ENCODE peak calls at places on chromosome 13, in four cellular contexts. One of them, this sample, is unnamed.

GRCh38 chr13:103976371-103976770 is 910.2 kb upstream of the SLC10A2 start:
- DNase-seq in A549: no peak
- DNase-seq in K562: no peak
- DNase-seq in GM12878: no peak
- DNase-seq in this sample: no peak

GRCh38 chr13:24386816-24387708 is 77.7 kb downstream of the C1QTNF9 start:
- DNase-seq in A549: no peak
- DNase-seq in K562: no peak
- DNase-seq in GM12878: no peak
- DNase-seq in this sample: no peak

GRCh38 chr13:113915012-113915763 is 51.3 kb upstream of the GAS6 start:
- DNase-seq in A549: no peak
- DNase-seq in K562: no peak
- DNase-seq in GM12878: no peak
- DNase-seq in this sample: no peak

GRCh38 chr13:109645831-109646230 is 140.6 kb downstream of the IRS2 start:
- DNase-seq in A549: no peak
- DNase-seq in K562: no peak
- DNase-seq in GM12878: no peak
- DNase-seq in this sample: no peak

GRCh38 chr13:50866817-50867640 is 23.5 kb upstream of the DLEU7 start:
- DNase-seq in A549: no peak
- DNase-seq in K562: no peak
- DNase-seq in GM12878: no peak
- DNase-seq in this sample: no peak

GRCh38 chr13:43682698-43683097 is 104.1 kb downstream of the ENOX1 start:
- DNase-seq in A549: no peak
- DNase-seq in K562: no peak
- DNase-seq in GM12878: no peak
- DNase-seq in this sample: no peak

GRCh38 chr13:45328661-45329105 is 12.3 kb downstream of the TPT1 start:
- DNase-seq in A549: no peak
- DNase-seq in K562: no peak
- DNase-seq in GM12878: no peak
- DNase-seq in this sample: no peak

GRCh38 chr13:28714651-28715050 is 4.1 kb downstream of the SLC46A3 start:
- DNase-seq in A549: no peak
- DNase-seq in K562: no peak
- DNase-seq in GM12878: no peak
- DNase-seq in this sample: no peak

GRCh38 chr13:50627111-50627510 is 216.4 kb downstream of the DLEU7 start:
- DNase-seq in A549: no peak
- DNase-seq in K562: no peak
- DNase-seq in GM12878: no peak
- DNase-seq in this sample: no peak

GRCh38 chr13:24085662-24086061 is 74.9 kb upstream of the SPATA13 start:
- DNase-seq in A549: no peak
- DNase-seq in K562: no peak
- DNase-seq in GM12878: no peak
- DNase-seq in this sample: no peak

GRCh38 chr13:23748591-23748990 is 140.6 kb downstream of the MIPEP start:
- DNase-seq in A549: no peak
- DNase-seq in K562: no peak
- DNase-seq in GM12878: no peak
- DNase-seq in this sample: peak

GRCh38 chr13:113928701-113929627 is 44.9 kb downstream of the C13orf46 start:
- DNase-seq in A549: no peak
- DNase-seq in K562: no peak
- DNase-seq in GM12878: no peak
- DNase-seq in this sample: peak

GRCh38 chr13:112928958-112929777 is 39.8 kb upstream of the MCF2L start:
- DNase-seq in A549: no peak
- DNase-seq in K562: no peak
- DNase-seq in GM12878: no peak
- DNase-seq in this sample: peak

GRCh38 chr13:46622918-46623256 is 69.9 kb downstream of the LRCH1 start:
- DNase-seq in A549: no peak
- DNase-seq in K562: no peak
- DNase-seq in GM12878: no peak
- DNase-seq in this sample: peak

GRCh38 chr13:44809152-44809551 is 180.1 kb downstream of the NUFIP1 start:
- DNase-seq in A549: no peak
- DNase-seq in K562: no peak
- DNase-seq in GM12878: no peak
- DNase-seq in this sample: no peak

GRCh38 chr13:77872995-77873394 is 45.6 kb downstream of the EDNRB start:
- DNase-seq in A549: no peak
- DNase-seq in K562: no peak
- DNase-seq in GM12878: no peak
- DNase-seq in this sample: no peak

GRCh38 chr13:111210945-111211469 is 95.9 kb downstream of the ARHGEF7 start:
- DNase-seq in A549: no peak
- DNase-seq in K562: no peak
- DNase-seq in GM12878: no peak
- DNase-seq in this sample: no peak

GRCh38 chr13:68368922-68369321 is 1138.8 kb upstream of the PCDH9 start:
- DNase-seq in A549: no peak
- DNase-seq in K562: no peak
- DNase-seq in GM12878: no peak
- DNase-seq in this sample: no peak

GRCh38 chr13:113209880-113210421 is 538 bp downstream of the CUL4A start:
- DNase-seq in A549: peak
- DNase-seq in K562: no peak
- DNase-seq in GM12878: no peak
- DNase-seq in this sample: peak

GRCh38 chr13:92896842-92897241 is 329.8 kb upstream of the GPC6 start:
- DNase-seq in A549: peak
- DNase-seq in K562: no peak
- DNase-seq in GM12878: no peak
- DNase-seq in this sample: peak

GRCh38 chr13:92994056-92994455 is 232.6 kb upstream of the GPC6 start:
- DNase-seq in A549: no peak
- DNase-seq in K562: no peak
- DNase-seq in GM12878: no peak
- DNase-seq in this sample: no peak

GRCh38 chr13:113433391-113433916 is 19.8 kb downstream of the ADPRHL1 start:
- DNase-seq in A549: no peak
- DNase-seq in K562: no peak
- DNase-seq in GM12878: no peak
- DNase-seq in this sample: no peak

GRCh38 chr13:48448963-48449614 is 36.2 kb upstream of the LPAR6 start:
- DNase-seq in A549: no peak
- DNase-seq in K562: no peak
- DNase-seq in GM12878: no peak
- DNase-seq in this sample: no peak

GRCh38 chr13:25046274-25046984 is 49.5 kb upstream of the PABPC3 start:
- DNase-seq in A549: no peak
- DNase-seq in K562: no peak
- DNase-seq in GM12878: no peak
- DNase-seq in this sample: peak

GRCh38 chr13:75689686-75690085 is 53.6 kb downstream of the LMO7 start:
- DNase-seq in A549: no peak
- DNase-seq in K562: no peak
- DNase-seq in GM12878: no peak
- DNase-seq in this sample: no peak

GRCh38 chr13:30143671-30144400 is 163.5 kb downstream of the KATNAL1 start:
- DNase-seq in A549: no peak
- DNase-seq in K562: no peak
- DNase-seq in GM12878: no peak
- DNase-seq in this sample: no peak

GRCh38 chr13:80037505-80037888 is 303.4 kb downstream of the SPRY2 start:
- DNase-seq in A549: peak
- DNase-seq in K562: no peak
- DNase-seq in GM12878: no peak
- DNase-seq in this sample: no peak

GRCh38 chr13:23848019-23848418 is 41.2 kb downstream of the MIPEP start:
- DNase-seq in A549: no peak
- DNase-seq in K562: no peak
- DNase-seq in GM12878: no peak
- DNase-seq in this sample: peak

GRCh38 chr13:79647518-79647917 is 166.6 kb downstream of the NDFIP2 start:
- DNase-seq in A549: no peak
- DNase-seq in K562: no peak
- DNase-seq in GM12878: no peak
- DNase-seq in this sample: peak

GRCh38 chr13:94667190-94667589 is 45.2 kb downstream of the SOX21 start:
- DNase-seq in A549: no peak
- DNase-seq in K562: no peak
- DNase-seq in GM12878: no peak
- DNase-seq in this sample: no peak

GRCh38 chr13:51282322-51282721 is 57.2 kb upstream of the SERPINE3 start:
- DNase-seq in A549: no peak
- DNase-seq in K562: no peak
- DNase-seq in GM12878: no peak
- DNase-seq in this sample: no peak

GRCh38 chr13:42076309-42076713 is 27.9 kb downstream of the DGKH start:
- DNase-seq in A549: no peak
- DNase-seq in K562: no peak
- DNase-seq in GM12878: no peak
- DNase-seq in this sample: no peak

DNA sequence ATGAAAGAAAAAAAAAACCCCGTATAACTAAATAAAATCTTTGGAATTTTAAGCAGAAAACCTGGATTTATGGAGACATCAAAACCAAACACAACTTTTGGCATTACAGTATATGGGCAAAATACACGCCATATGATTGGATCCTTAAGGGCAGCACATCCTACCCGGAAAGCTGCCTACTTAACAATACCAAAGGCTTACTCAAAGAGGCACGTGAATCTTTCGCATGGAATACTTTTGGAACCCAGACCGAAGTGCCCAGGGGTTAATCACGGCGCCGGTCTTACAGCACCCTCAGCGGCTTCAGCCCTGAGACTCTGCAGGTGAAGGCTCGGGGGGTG is 385 bp downstream of the CCDC169 start:
- DNase-seq in A549: peak
- DNase-seq in K562: peak
- DNase-seq in GM12878: no peak
- DNase-seq in this sample: no peak
- TF ChIP-seq RCOR1 in A549: no peak
- TF ChIP-seq RCOR1 in K562: no peak
- TF ChIP-seq RCOR1 in GM12878: no peak
- TF ChIP-seq RCOR1 in this sample: no peak

GRCh38 chr13:31749929-31750328 is 10.6 kb downstream of the RXFP2 start:
- DNase-seq in A549: no peak
- DNase-seq in K562: no peak
- DNase-seq in GM12878: no peak
- DNase-seq in this sample: no peak

GRCh38 chr13:31755211-31755610 is 15.9 kb downstream of the RXFP2 start:
- DNase-seq in A549: no peak
- DNase-seq in K562: no peak
- DNase-seq in GM12878: no peak
- DNase-seq in this sample: no peak

GRCh38 chr13:31756346-31756745 is 17.0 kb downstream of the RXFP2 start:
- DNase-seq in A549: no peak
- DNase-seq in K562: no peak
- DNase-seq in GM12878: no peak
- DNase-seq in this sample: no peak

GRCh38 chr13:31755803-31756212 is 16.5 kb downstream of the RXFP2 start:
- DNase-seq in A549: no peak
- DNase-seq in K562: no peak
- DNase-seq in GM12878: no peak
- DNase-seq in this sample: no peak
- TF ChIP-seq CHD2 in A549: no peak
- TF ChIP-seq CHD2 in K562: no peak
- TF ChIP-seq CHD2 in GM12878: no peak
- TF ChIP-seq CHD2 in this sample: no peak

GRCh38 chr13:98975822-98976261 is 2.0 kb downstream of the DOCK9 start:
- DNase-seq in A549: no peak
- DNase-seq in K562: peak
- DNase-seq in GM12878: no peak
- DNase-seq in this sample: no peak
- H3K4me3 ChIP-seq in A549: no peak
- H3K4me3 ChIP-seq in K562: no peak
- H3K4me3 ChIP-seq in GM12878: no peak
- H3K4me3 ChIP-seq in this sample: no peak

GRCh38 chr13:35309711-35310110 is 166.8 kb downstream of the MAB21L1 start:
- DNase-seq in A549: no peak
- DNase-seq in K562: no peak
- DNase-seq in GM12878: no peak
- DNase-seq in this sample: no peak
- TF ChIP-seq RCOR1 in A549: no peak
- TF ChIP-seq RCOR1 in K562: no peak
- TF ChIP-seq RCOR1 in GM12878: no peak
- TF ChIP-seq RCOR1 in this sample: no peak

GRCh38 chr13:91544723-91545122 is 146.3 kb downstream of the GPC5 start:
- DNase-seq in A549: no peak
- DNase-seq in K562: no peak
- DNase-seq in GM12878: no peak
- DNase-seq in this sample: no peak

GRCh38 chr13:91546865-91547264 is 148.4 kb downstream of the GPC5 start:
- DNase-seq in A549: no peak
- DNase-seq in K562: no peak
- DNase-seq in GM12878: no peak
- DNase-seq in this sample: no peak
- TF ChIP-seq CHD2 in A549: no peak
- TF ChIP-seq CHD2 in K562: no peak
- TF ChIP-seq CHD2 in GM12878: no peak
- TF ChIP-seq CHD2 in this sample: no peak

DNA sequence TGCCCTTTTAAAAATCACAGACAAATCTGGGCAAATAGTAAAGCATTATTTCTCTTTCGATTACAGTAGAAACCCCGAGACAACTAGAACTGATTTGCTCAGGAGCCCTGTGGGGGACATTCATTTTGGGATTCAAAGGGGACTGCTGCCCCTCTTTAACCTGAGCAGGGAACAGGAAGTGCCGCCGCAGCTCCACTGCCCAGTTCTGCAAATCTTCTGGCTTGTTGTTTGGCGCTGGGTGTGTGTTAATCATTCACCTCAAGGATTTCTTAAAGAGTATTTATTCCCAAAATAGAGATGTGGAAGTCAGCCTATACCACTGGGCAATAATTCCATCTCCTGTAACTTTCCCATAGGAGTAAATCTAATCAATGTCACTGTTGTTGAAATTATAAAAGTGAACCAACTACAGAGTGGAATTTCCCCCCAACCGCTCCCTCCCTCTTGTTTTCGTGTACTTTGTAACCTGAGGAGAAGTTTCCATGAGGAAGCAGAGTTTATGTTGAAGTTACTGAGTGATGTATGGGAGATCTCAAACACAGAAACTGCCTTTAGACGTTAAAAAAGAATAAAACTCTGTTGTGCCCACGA is 515.8 kb downstream of the KLF12 start:
- DNase-seq in A549: peak
- DNase-seq in K562: no peak
- DNase-seq in GM12878: no peak
- DNase-seq in this sample: no peak
- H3K4me3 ChIP-seq in A549: peak
- H3K4me3 ChIP-seq in K562: no peak
- H3K4me3 ChIP-seq in GM12878: no peak
- H3K4me3 ChIP-seq in this sample: no peak

GRCh38 chr13:32645854-32646253 is 59.6 kb downstream of the PDS5B start:
- DNase-seq in A549: no peak
- DNase-seq in K562: no peak
- DNase-seq in GM12878: peak
- DNase-seq in this sample: no peak

GRCh38 chr13:32647926-32648325 is 61.7 kb downstream of the PDS5B start:
- DNase-seq in A549: no peak
- DNase-seq in K562: no peak
- DNase-seq in GM12878: no peak
- DNase-seq in this sample: no peak

GRCh38 chr13:32650705-32651311 is 64.6 kb downstream of the PDS5B start:
- DNase-seq in A549: peak
- DNase-seq in K562: peak
- DNase-seq in GM12878: peak
- DNase-seq in this sample: peak
- TF ChIP-seq RCOR1 in A549: no peak
- TF ChIP-seq RCOR1 in K562: no peak
- TF ChIP-seq RCOR1 in GM12878: no peak
- TF ChIP-seq RCOR1 in this sample: no peak